ENCODE peak calls at places on chromosomes 16 and 17, in ten cellular contexts. One of them, this sample, is unnamed.

GRCh38 chr16:6375471-6376075 is 957.1 kb upstream of the RBFOX1 start:
- DNase-seq in neural crest cell: no peak
- DNase-seq in epithelial cell of proximal tubule: no peak
- DNase-seq in fibroblast of mammary gland: no peak
- DNase-seq in GM12865: no peak
- DNase-seq in transverse colon: no peak
- DNase-seq in H9: no peak
- DNase-seq in epithelial cell of esophagus: no peak
- DNase-seq in GM10248: no peak
- DNase-seq in cardiac fibroblast: no peak
- DNase-seq in this sample: no peak

GRCh38 chr17:68094481-68095078 is 59.0 kb downstream of the KPNA2 start:
- DNase-seq in fibroblast of mammary gland: no peak
- DNase-seq in GM10248: no peak
- DNase-seq in GM12865: no peak
- DNase-seq in neural crest cell: no peak
- DNase-seq in epithelial cell of proximal tubule: no peak
- DNase-seq in H9: no peak
- DNase-seq in transverse colon: no peak
- DNase-seq in epithelial cell of esophagus: no peak
- DNase-seq in cardiac fibroblast: no peak
- DNase-seq in this sample: no peak

GRCh38 chr16:69771651-69771967 is 9.5 kb downstream of the WWP2 start:
- DNase-seq in epithelial cell of esophagus: no peak
- DNase-seq in cardiac fibroblast: no peak
- DNase-seq in GM10248: no peak
- DNase-seq in GM12865: no peak
- DNase-seq in epithelial cell of proximal tubule: no peak
- DNase-seq in neural crest cell: no peak
- DNase-seq in H9: no peak
- DNase-seq in fibroblast of mammary gland: no peak
- DNase-seq in transverse colon: no peak
- DNase-seq in this sample: no peak

GRCh38 chr16:53022374-53022773 is 30.3 kb downstream of the CHD9NB start:
- DNase-seq in epithelial cell of proximal tubule: no peak
- DNase-seq in fibroblast of mammary gland: peak
- DNase-seq in GM12865: peak
- DNase-seq in neural crest cell: peak
- DNase-seq in cardiac fibroblast: peak
- DNase-seq in epithelial cell of esophagus: peak
- DNase-seq in H9: peak
- DNase-seq in transverse colon: peak
- DNase-seq in GM10248: peak
- DNase-seq in this sample: peak

GRCh38 chr16:16021988-16022682 is 72.7 kb downstream of the ABCC1 start:
- DNase-seq in GM10248: no peak
- DNase-seq in neural crest cell: no peak
- DNase-seq in transverse colon: peak
- DNase-seq in cardiac fibroblast: peak
- DNase-seq in epithelial cell of proximal tubule: peak
- DNase-seq in epithelial cell of esophagus: peak
- DNase-seq in H9: peak
- DNase-seq in GM12865: no peak
- DNase-seq in fibroblast of mammary gland: peak
- DNase-seq in this sample: no peak

GRCh38 chr17:35723735-35724134 is 7.7 kb upstream of the RASL10B start:
- DNase-seq in H9: no peak
- DNase-seq in transverse colon: no peak
- DNase-seq in neural crest cell: no peak
- DNase-seq in epithelial cell of esophagus: no peak
- DNase-seq in GM12865: no peak
- DNase-seq in cardiac fibroblast: no peak
- DNase-seq in epithelial cell of proximal tubule: no peak
- DNase-seq in fibroblast of mammary gland: no peak
- DNase-seq in GM10248: no peak
- DNase-seq in this sample: no peak

GRCh38 chr17:45381001-45381400 is 51.7 kb downstream of the ARHGAP27 start:
- DNase-seq in cardiac fibroblast: no peak
- DNase-seq in GM12865: peak
- DNase-seq in fibroblast of mammary gland: no peak
- DNase-seq in GM10248: no peak
- DNase-seq in epithelial cell of esophagus: peak
- DNase-seq in neural crest cell: no peak
- DNase-seq in H9: no peak
- DNase-seq in transverse colon: no peak
- DNase-seq in epithelial cell of proximal tubule: no peak
- DNase-seq in this sample: no peak

GRCh38 chr17:39404542-39405378 is 3.3 kb upstream of the FBXL20 start:
- DNase-seq in epithelial cell of esophagus: peak
- DNase-seq in GM10248: no peak
- DNase-seq in neural crest cell: no peak
- DNase-seq in fibroblast of mammary gland: peak
- DNase-seq in H9: no peak
- DNase-seq in cardiac fibroblast: peak
- DNase-seq in epithelial cell of proximal tubule: peak
- DNase-seq in transverse colon: no peak
- DNase-seq in GM12865: peak
- DNase-seq in this sample: peak

GRCh38 chr17:42163113-42163512 is 8.3 kb upstream of the RAB5C start:
- DNase-seq in epithelial cell of proximal tubule: no peak
- DNase-seq in transverse colon: peak
- DNase-seq in cardiac fibroblast: no peak
- DNase-seq in H9: peak
- DNase-seq in fibroblast of mammary gland: no peak
- DNase-seq in GM12865: peak
- DNase-seq in GM10248: peak
- DNase-seq in epithelial cell of esophagus: no peak
- DNase-seq in neural crest cell: no peak
- DNase-seq in this sample: peak

GRCh38 chr16:27549607-27549856 is 181 bp downstream of the GTF3C1 start:
- DNase-seq in neural crest cell: no peak
- DNase-seq in epithelial cell of proximal tubule: no peak
- DNase-seq in epithelial cell of esophagus: no peak
- DNase-seq in GM12865: no peak
- DNase-seq in GM10248: no peak
- DNase-seq in cardiac fibroblast: no peak
- DNase-seq in H9: no peak
- DNase-seq in transverse colon: no peak
- DNase-seq in fibroblast of mammary gland: no peak
- DNase-seq in this sample: no peak

GRCh38 chr17:74334393-74335039 is 8.5 kb downstream of the KIF19 start:
- DNase-seq in GM10248: no peak
- DNase-seq in epithelial cell of proximal tubule: no peak
- DNase-seq in neural crest cell: no peak
- DNase-seq in transverse colon: no peak
- DNase-seq in GM12865: peak
- DNase-seq in fibroblast of mammary gland: no peak
- DNase-seq in cardiac fibroblast: peak
- DNase-seq in epithelial cell of esophagus: peak
- DNase-seq in H9: no peak
- DNase-seq in this sample: no peak

GRCh38 chr16:27572711-27573110 is 22.8 kb downstream of the KATNIP start:
- DNase-seq in GM10248: no peak
- DNase-seq in cardiac fibroblast: peak
- DNase-seq in fibroblast of mammary gland: peak
- DNase-seq in epithelial cell of proximal tubule: no peak
- DNase-seq in GM12865: no peak
- DNase-seq in transverse colon: no peak
- DNase-seq in H9: no peak
- DNase-seq in neural crest cell: no peak
- DNase-seq in epithelial cell of esophagus: no peak
- DNase-seq in this sample: no peak

GRCh38 chr16:81738831-81739496 is 40.1 kb upstream of the PLCG2 start:
- DNase-seq in GM10248: peak
- DNase-seq in H9: no peak
- DNase-seq in transverse colon: peak
- DNase-seq in cardiac fibroblast: no peak
- DNase-seq in GM12865: peak
- DNase-seq in fibroblast of mammary gland: no peak
- DNase-seq in epithelial cell of proximal tubule: no peak
- DNase-seq in epithelial cell of esophagus: no peak
- DNase-seq in neural crest cell: no peak
- DNase-seq in this sample: no peak

GRCh38 chr16:5042574-5043171 is 8.9 kb upstream of the NAGPA start:
- DNase-seq in transverse colon: no peak
- DNase-seq in cardiac fibroblast: no peak
- DNase-seq in epithelial cell of proximal tubule: no peak
- DNase-seq in H9: no peak
- DNase-seq in neural crest cell: no peak
- DNase-seq in fibroblast of mammary gland: peak
- DNase-seq in GM10248: no peak
- DNase-seq in GM12865: no peak
- DNase-seq in epithelial cell of esophagus: peak
- DNase-seq in this sample: no peak

GRCh38 chr17:63700528-63701441 is 860 bp upstream of the LIMD2 start:
- DNase-seq in epithelial cell of proximal tubule: no peak
- DNase-seq in H9: peak
- DNase-seq in neural crest cell: no peak
- DNase-seq in cardiac fibroblast: peak
- DNase-seq in GM10248: peak
- DNase-seq in GM12865: peak
- DNase-seq in epithelial cell of esophagus: no peak
- DNase-seq in transverse colon: peak
- DNase-seq in fibroblast of mammary gland: peak
- DNase-seq in this sample: peak
- TF ChIP-seq CTCF in epithelial cell of proximal tubule: no peak
- TF ChIP-seq CTCF in H9: peak
- TF ChIP-seq CTCF in neural crest cell: peak
- TF ChIP-seq CTCF in cardiac fibroblast: no peak
- TF ChIP-seq CTCF in GM10248: peak
- TF ChIP-seq CTCF in GM12865: peak
- TF ChIP-seq CTCF in epithelial cell of esophagus: no peak
- TF ChIP-seq CTCF in transverse colon: no peak
- TF ChIP-seq CTCF in fibroblast of mammary gland: no peak
- TF ChIP-seq CTCF in this sample: no peak

GRCh38 chr17:11031787-11032186 is 193.9 kb upstream of the PIRT start:
- DNase-seq in cardiac fibroblast: no peak
- DNase-seq in fibroblast of mammary gland: no peak
- DNase-seq in epithelial cell of esophagus: no peak
- DNase-seq in transverse colon: no peak
- DNase-seq in H9: peak
- DNase-seq in GM10248: no peak
- DNase-seq in neural crest cell: no peak
- DNase-seq in GM12865: no peak
- DNase-seq in epithelial cell of proximal tubule: no peak
- DNase-seq in this sample: no peak
- TF ChIP-seq CTCF in cardiac fibroblast: no peak
- TF ChIP-seq CTCF in fibroblast of mammary gland: no peak
- TF ChIP-seq CTCF in epithelial cell of esophagus: no peak
- TF ChIP-seq CTCF in transverse colon: no peak
- TF ChIP-seq CTCF in H9: peak
- TF ChIP-seq CTCF in GM10248: no peak
- TF ChIP-seq CTCF in neural crest cell: peak
- TF ChIP-seq CTCF in GM12865: no peak
- TF ChIP-seq CTCF in epithelial cell of proximal tubule: no peak
- TF ChIP-seq CTCF in this sample: no peak

DNA sequence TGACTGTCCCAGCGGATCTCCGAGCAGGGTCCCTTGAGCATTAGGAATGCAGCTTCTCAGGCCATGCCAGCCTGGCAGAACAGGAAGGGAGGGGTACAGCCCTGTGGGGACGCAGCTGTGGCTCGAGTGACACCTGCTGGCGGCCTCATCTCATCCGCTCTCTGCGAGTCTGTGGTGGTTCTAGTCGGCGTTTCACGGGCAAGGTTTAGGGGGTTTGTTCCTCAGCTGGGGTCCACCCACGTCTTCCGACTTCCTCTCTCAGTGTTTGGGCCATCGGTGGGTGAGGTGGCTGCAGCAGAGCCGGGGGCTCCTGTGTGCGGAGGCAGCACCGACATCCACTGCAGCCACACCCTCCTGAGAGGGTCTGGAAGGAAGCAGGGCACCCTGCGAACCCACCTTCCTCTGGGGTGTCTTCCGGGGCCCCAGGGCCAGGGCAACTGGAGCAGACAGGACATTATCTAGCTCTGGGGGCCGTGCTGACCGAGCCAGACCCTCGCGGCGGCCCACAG is 33.3 kb downstream of the JPH3 start:
- DNase-seq in epithelial cell of proximal tubule: no peak
- DNase-seq in cardiac fibroblast: peak
- DNase-seq in transverse colon: peak
- DNase-seq in fibroblast of mammary gland: peak
- DNase-seq in neural crest cell: peak
- DNase-seq in GM12865: peak
- DNase-seq in GM10248: peak
- DNase-seq in H9: peak
- DNase-seq in epithelial cell of esophagus: peak
- DNase-seq in this sample: peak
- TF ChIP-seq CTCF in epithelial cell of proximal tubule: peak
- TF ChIP-seq CTCF in cardiac fibroblast: peak
- TF ChIP-seq CTCF in transverse colon: peak
- TF ChIP-seq CTCF in fibroblast of mammary gland: peak
- TF ChIP-seq CTCF in neural crest cell: peak
- TF ChIP-seq CTCF in GM12865: peak
- TF ChIP-seq CTCF in GM10248: peak
- TF ChIP-seq CTCF in H9: peak
- TF ChIP-seq CTCF in epithelial cell of esophagus: peak
- TF ChIP-seq CTCF in this sample: peak

GRCh38 chr17:64190468-64190867 is 60.5 kb upstream of the ERN1 start:
- DNase-seq in fibroblast of mammary gland: no peak
- DNase-seq in epithelial cell of proximal tubule: no peak
- DNase-seq in epithelial cell of esophagus: peak
- DNase-seq in transverse colon: no peak
- DNase-seq in H9: no peak
- DNase-seq in neural crest cell: no peak
- DNase-seq in GM10248: no peak
- DNase-seq in cardiac fibroblast: no peak
- DNase-seq in GM12865: no peak
- DNase-seq in this sample: no peak
- TF ChIP-seq CTCF in fibroblast of mammary gland: no peak
- TF ChIP-seq CTCF in epithelial cell of proximal tubule: no peak
- TF ChIP-seq CTCF in epithelial cell of esophagus: no peak
- TF ChIP-seq CTCF in transverse colon: no peak
- TF ChIP-seq CTCF in H9: no peak
- TF ChIP-seq CTCF in neural crest cell: no peak
- TF ChIP-seq CTCF in GM10248: no peak
- TF ChIP-seq CTCF in cardiac fibroblast: no peak
- TF ChIP-seq CTCF in GM12865: no peak
- TF ChIP-seq CTCF in this sample: no peak

GRCh38 chr17:28675980-28676379 is 14.0 kb downstream of the SUPT6H start:
- DNase-seq in cardiac fibroblast: no peak
- DNase-seq in H9: no peak
- DNase-seq in neural crest cell: no peak
- DNase-seq in GM10248: no peak
- DNase-seq in GM12865: peak
- DNase-seq in epithelial cell of esophagus: peak
- DNase-seq in transverse colon: peak
- DNase-seq in fibroblast of mammary gland: no peak
- DNase-seq in epithelial cell of proximal tubule: no peak
- DNase-seq in this sample: peak
- TF ChIP-seq CTCF in cardiac fibroblast: peak
- TF ChIP-seq CTCF in H9: peak
- TF ChIP-seq CTCF in neural crest cell: no peak
- TF ChIP-seq CTCF in GM10248: peak
- TF ChIP-seq CTCF in GM12865: peak
- TF ChIP-seq CTCF in epithelial cell of esophagus: peak
- TF ChIP-seq CTCF in transverse colon: peak
- TF ChIP-seq CTCF in fibroblast of mammary gland: no peak
- TF ChIP-seq CTCF in epithelial cell of proximal tubule: peak
- TF ChIP-seq CTCF in this sample: no peak

This sample was measured in activated CD8-positive, alpha-beta T cell treated with anti-CD3 and anti-CD28 coated beads for 36 hours.